ENCODE peak calls at places on chromosomes 13 and 19, in six cellular contexts. Q is sigmoid colon, G is epithelial cell of esophagus, Z is Panc1, L is heart left ventricle, T is mesothelial cell of epicardium. M is an unnamed sample.

GRCh38 chr13:34464011-34464410 is 478.1 kb upstream of the NBEA start:
- DNase-seq in G (peak; percentile 53), Q (no peak), L (no peak), Z (no peak), T (no peak), M (no peak)

GRCh38 chr19:13689050-13689449 is 75.3 kb upstream of the MRI1 start:
- DNase-seq in Q (no peak), T (no peak), G (no peak), Z (no peak), L (no peak), M (no peak)

GRCh38 chr19:18046066-18046718 is 38.2 kb downstream of the ARRDC2 start:
- DNase-seq in G (peak; percentile 71), T (no peak), L (no peak), Z (no peak), Q (no peak), M (no peak)

GRCh38 chr19:49390978-49391304 is 2.9 kb downstream of the KASH5 start:
- DNase-seq in Q (no peak), L (no peak), Z (no peak), G (no peak), T (no peak), M (no peak)

GRCh38 chr13:39197645-39198007 is 159.4 kb downstream of the NHLRC3 start:
- DNase-seq in G (no peak), Z (no peak), Q (no peak), T (no peak), L (no peak), M (no peak)

GRCh38 chr19:39320948-39321831 is 527 bp upstream of the LRFN1 start:
- DNase-seq in L (no peak), T (no peak), G (no peak), Z (no peak), Q (no peak), M (no peak)

GRCh38 chr19:1754651-1755466 is 1.6 kb downstream of the ONECUT3 start:
- DNase-seq in T (no peak), L (no peak), G (peak; percentile 38), Q (no peak), Z (no peak), M (no peak)

GRCh38 chr13:47474326-47474725 is 526.7 kb downstream of the SUCLA2 start:
- DNase-seq in L (no peak), Z (no peak), Q (no peak), T (no peak), G (no peak), M (no peak)

GRCh38 chr19:14440049-14440448 is 6.9 kb downstream of the PKN1 start:
- DNase-seq in G (no peak), L (peak; percentile 84), Z (no peak), T (no peak), Q (peak; percentile 78), M (no peak)

GRCh38 chr19:39248806-39249205 is at the start of gene IFNL4:
- DNase-seq in Q (no peak), Z (no peak), L (no peak), T (no peak), G (no peak), M (no peak)

GRCh38 chr13:111345682-111346081 is 25.2 kb downstream of the TEX29 start:
- DNase-seq in L (no peak), Z (no peak), Q (no peak), T (no peak), G (no peak), M (no peak)

GRCh38 chr19:55809381-55810058 is 22.3 kb downstream of the NLRP11 start:
- DNase-seq in Q (peak; percentile 66), L (peak; percentile 37), Z (peak; percentile 28), G (peak; percentile 38), T (no peak), M (no peak)

GRCh38 chr19:32519023-32519422 is 62.0 kb upstream of the PDCD5 start:
- DNase-seq in Z (no peak), Q (no peak), T (no peak), G (no peak), L (no peak), M (no peak)

GRCh38 chr19:40687525-40688016 is 2.9 kb downstream of the NUMBL start:
- DNase-seq in Z (no peak), G (peak; percentile 55), L (peak; percentile 88), T (no peak), Q (peak; percentile 93), M (no peak)

GRCh38 chr13:22800726-22801401 is 379.9 kb upstream of the SGCG start:
- DNase-seq in G (peak; percentile 7), T (no peak), Z (no peak), L (no peak), Q (peak; percentile 68), M (no peak)

GRCh38 chr19:27652281-27652680 is 1560.7 kb downstream of the UQCRFS1 start:
- DNase-seq in G (no peak), L (no peak), Z (no peak), Q (peak; percentile 33), T (no peak), M (no peak)

GRCh38 chr19:7304200-7304599 is 10.0 kb upstream of the INSR start:
- DNase-seq in T (no peak), G (no peak), Q (no peak), Z (no peak), L (no peak), M (peak; percentile 4)

GRCh38 chr19:43984687-43985000 is 656 bp downstream of the ZNF155 start:
- DNase-seq in Q (no peak), Z (no peak), T (no peak), G (no peak), L (peak; percentile 42), M (no peak)

GRCh38 chr13:30371649-30372265 is 50.5 kb upstream of the UBE2L5 start:
- DNase-seq in L (no peak), T (no peak), G (peak; percentile 65), Z (no peak), Q (no peak), M (no peak)

GRCh38 chr13:18952225-18953016 is 229.2 kb downstream of the TUBA3C start:
- DNase-seq in Z (no peak), Q (no peak), L (no peak), T (no peak), G (no peak), M (peak; percentile 59)

GRCh38 chr19:29478578-29479565 is 46.9 kb upstream of the VSTM2B start:
- DNase-seq in Q (no peak), G (no peak), Z (no peak), L (no peak), T (peak; percentile 61), M (peak; percentile 85)
- TF ChIP-seq CTCF in Q (no peak), G (no peak), Z (peak; percentile 88), L (peak; percentile 31), T (peak; percentile 45), M (peak; percentile 28)

GRCh38 chr19:4310247-4311121 is 6.1 kb downstream of the FSD1 start:
- DNase-seq in T (no peak), Z (no peak), G (peak; percentile 20), Q (no peak), L (no peak), M (no peak)
- TF ChIP-seq CTCF in T (no peak), Z (no peak), G (no peak), Q (no peak), L (no peak), M (no peak)

GRCh38 chr19:11346104-11346940 is at the start of the genes CCDC159 and TMEM205:
- DNase-seq in G (peak; percentile 99), Z (peak; percentile 96), T (peak; percentile 96), L (peak; percentile 99), Q (peak; percentile 100), M (peak; percentile 98)
- TF ChIP-seq CTCF in G (no peak), Z (no peak), T (no peak), L (no peak), Q (no peak), M (peak; percentile 29)

DNA sequence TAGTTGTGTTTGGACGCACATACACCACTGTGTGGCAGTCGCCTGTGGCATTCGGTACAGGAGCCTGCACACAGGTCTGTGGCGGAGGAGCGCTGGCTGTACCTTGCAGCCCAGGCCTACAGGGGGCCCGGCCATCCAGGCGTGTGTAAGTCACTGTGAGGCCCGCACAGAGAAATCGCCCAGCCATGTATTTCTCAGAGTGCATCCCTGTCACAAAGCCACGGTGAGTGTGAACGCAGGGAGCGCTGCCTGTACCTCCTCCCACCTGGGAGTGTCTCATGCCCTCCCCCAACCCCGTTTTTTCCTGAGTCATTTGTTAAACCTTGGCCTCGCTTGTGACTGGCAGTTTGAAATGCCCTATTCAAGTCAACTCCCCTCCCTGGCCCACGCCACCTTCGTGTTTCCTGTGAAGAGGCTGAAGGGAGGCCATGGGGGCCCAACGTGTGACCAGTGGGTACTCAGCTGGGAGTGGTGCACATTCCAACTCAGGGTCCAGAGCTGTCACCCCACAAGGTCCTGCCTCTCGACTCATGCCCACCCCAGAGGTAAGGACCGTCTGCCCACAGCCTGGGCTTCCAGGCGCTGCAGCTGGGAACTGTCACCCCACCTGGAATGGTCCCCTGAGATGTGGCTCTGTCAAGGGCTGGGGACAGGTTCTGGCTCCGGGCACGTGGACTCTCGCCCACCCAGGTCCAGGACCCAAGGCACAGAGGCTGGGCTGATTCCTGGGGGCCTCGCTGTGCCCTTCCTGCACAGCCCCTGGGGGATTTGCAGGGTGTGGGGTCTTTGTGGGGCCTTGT is 11.6 kb upstream of the RASA3 start:
- DNase-seq in Z (no peak), G (no peak), T (no peak), L (peak; percentile 17), Q (peak; percentile 48), M (peak; percentile 85)
- TF ChIP-seq CTCF in Z (peak; percentile 62), G (no peak), T (no peak), L (no peak), Q (no peak), M (peak; percentile 27)